ENCODE peak calls at places on chromosomes 11 and 22, in five cellular contexts. One of them, this sample, is unnamed.

GRCh38 chr22:22086501-22087158 is 104.0 kb upstream of the TOP3B start:
- DNase-seq in HepG2: no peak
- DNase-seq in SK-N-SH: no peak
- DNase-seq in GM12878: no peak
- DNase-seq in K562: no peak
- DNase-seq in this sample: peak; percentile 54

GRCh38 chr11:15114501-15115475 is at the start of gene INSC:
- DNase-seq in HepG2: no peak
- DNase-seq in SK-N-SH: peak; percentile 85
- DNase-seq in GM12878: no peak
- DNase-seq in K562: no peak
- DNase-seq in this sample: peak; percentile 8

GRCh38 chr11:130066338-130066737 is 3.4 kb upstream of the APLP2 start:
- DNase-seq in HepG2: no peak
- DNase-seq in SK-N-SH: no peak
- DNase-seq in GM12878: no peak
- DNase-seq in K562: no peak
- DNase-seq in this sample: no peak

GRCh38 chr11:119369035-119369925 is 12.2 kb downstream of the USP2 start:
- DNase-seq in HepG2: peak; percentile 50
- DNase-seq in SK-N-SH: peak; percentile 77
- DNase-seq in GM12878: no peak
- DNase-seq in K562: no peak
- DNase-seq in this sample: no peak

GRCh38 chr11:78037056-78037455 is 14.0 kb upstream of the KCTD14 start:
- DNase-seq in HepG2: peak; percentile 58
- DNase-seq in SK-N-SH: no peak
- DNase-seq in GM12878: no peak
- DNase-seq in K562: no peak
- DNase-seq in this sample: no peak

GRCh38 chr11:315051-315481 is 1.2 kb downstream of the IFITM1 start:
- DNase-seq in HepG2: peak; percentile 25
- DNase-seq in SK-N-SH: no peak
- DNase-seq in GM12878: no peak
- DNase-seq in K562: no peak
- DNase-seq in this sample: no peak

GRCh38 chr22:21755855-21756284 is 20.3 kb upstream of the YPEL1 start:
- DNase-seq in HepG2: peak; percentile 18
- DNase-seq in SK-N-SH: no peak
- DNase-seq in GM12878: peak; percentile 57
- DNase-seq in K562: peak; percentile 97
- DNase-seq in this sample: peak; percentile 90

GRCh38 chr22:36977947-36978660 is 41.1 kb downstream of the TST start:
- DNase-seq in HepG2: peak; percentile 72
- DNase-seq in SK-N-SH: peak; percentile 96
- DNase-seq in GM12878: peak; percentile 57
- DNase-seq in K562: peak; percentile 88
- DNase-seq in this sample: peak; percentile 76

GRCh38 chr22:48103126-48103875 is 1340.9 kb downstream of the TBC1D22A start:
- DNase-seq in HepG2: no peak
- DNase-seq in SK-N-SH: no peak
- DNase-seq in GM12878: no peak
- DNase-seq in K562: no peak
- DNase-seq in this sample: no peak

GRCh38 chr11:35033011-35033410 is 106.0 kb upstream of the CD44 start:
- DNase-seq in HepG2: no peak
- DNase-seq in SK-N-SH: no peak
- DNase-seq in GM12878: no peak
- DNase-seq in K562: no peak
- DNase-seq in this sample: no peak

GRCh38 chr11:106159846-106160245 is 82.4 kb downstream of the AASDHPPT start:
- DNase-seq in HepG2: no peak
- DNase-seq in SK-N-SH: no peak
- DNase-seq in GM12878: no peak
- DNase-seq in K562: no peak
- DNase-seq in this sample: no peak

GRCh38 chr11:63553759-63554158 is 9.4 kb downstream of the PLAAT2 start:
- DNase-seq in HepG2: no peak
- DNase-seq in SK-N-SH: no peak
- DNase-seq in GM12878: no peak
- DNase-seq in K562: no peak
- DNase-seq in this sample: no peak

GRCh38 chr22:29480512-29481264 is 670 bp downstream of the NEFH start:
- DNase-seq in HepG2: no peak
- DNase-seq in SK-N-SH: peak; percentile 96
- DNase-seq in GM12878: peak; percentile 11
- DNase-seq in K562: peak; percentile 85
- DNase-seq in this sample: peak; percentile 56

GRCh38 chr11:102323542-102324261 is 6.4 kb downstream of the BIRC3 start:
- DNase-seq in HepG2: no peak
- DNase-seq in SK-N-SH: no peak
- DNase-seq in GM12878: no peak
- DNase-seq in K562: no peak
- DNase-seq in this sample: peak; percentile 84

GRCh38 chr11:65503923-65504670 is 5.3 kb downstream of the MALAT1 start:
- DNase-seq in HepG2: no peak
- DNase-seq in SK-N-SH: no peak
- DNase-seq in GM12878: no peak
- DNase-seq in K562: no peak
- DNase-seq in this sample: peak; percentile 59

GRCh38 chr22:44309647-44310046 is 3.1 kb downstream of the SHISAL1 start:
- DNase-seq in HepG2: no peak
- DNase-seq in SK-N-SH: no peak
- DNase-seq in GM12878: no peak
- DNase-seq in K562: no peak
- DNase-seq in this sample: no peak

GRCh38 chr11:65645710-65646109 is 7.8 kb downstream of the SIPA1 start:
- DNase-seq in HepG2: no peak
- DNase-seq in SK-N-SH: no peak
- DNase-seq in GM12878: no peak
- DNase-seq in K562: no peak
- DNase-seq in this sample: peak; percentile 55

GRCh38 chr11:27545946-27546345 is 39.4 kb upstream of the LIN7C start:
- DNase-seq in HepG2: no peak
- DNase-seq in SK-N-SH: no peak
- DNase-seq in GM12878: no peak
- DNase-seq in K562: no peak
- DNase-seq in this sample: no peak

GRCh38 chr11:95143106-95143681 is 53.5 kb downstream of the ENDOD1 start:
- DNase-seq in HepG2: no peak
- DNase-seq in SK-N-SH: no peak
- DNase-seq in GM12878: no peak
- DNase-seq in K562: no peak
- DNase-seq in this sample: peak; percentile 70

GRCh38 chr11:128511712-128512111 is 75.6 kb downstream of the ETS1 start:
- DNase-seq in HepG2: no peak
- DNase-seq in SK-N-SH: no peak
- DNase-seq in GM12878: no peak
- DNase-seq in K562: no peak
- DNase-seq in this sample: no peak

GRCh38 chr11:45872513-45873356 is 12.7 kb upstream of the MAPK8IP1 start:
- DNase-seq in HepG2: peak; percentile 29
- DNase-seq in SK-N-SH: peak; percentile 88
- DNase-seq in GM12878: no peak
- DNase-seq in K562: peak; percentile 76
- DNase-seq in this sample: peak; percentile 95

GRCh38 chr11:115238802-115239201 is 265.4 kb downstream of the CADM1 start:
- DNase-seq in HepG2: no peak
- DNase-seq in SK-N-SH: no peak
- DNase-seq in GM12878: no peak
- DNase-seq in K562: no peak
- DNase-seq in this sample: no peak

GRCh38 chr11:70744396-70745185 is 346.3 kb downstream of the CTTN start:
- DNase-seq in HepG2: no peak
- DNase-seq in SK-N-SH: no peak
- DNase-seq in GM12878: no peak
- DNase-seq in K562: no peak
- DNase-seq in this sample: no peak

GRCh38 chr11:14119357-14119756 is 156.8 kb downstream of the SPON1 start:
- DNase-seq in HepG2: no peak
- DNase-seq in SK-N-SH: no peak
- DNase-seq in GM12878: no peak
- DNase-seq in K562: no peak
- DNase-seq in this sample: no peak

DNA sequence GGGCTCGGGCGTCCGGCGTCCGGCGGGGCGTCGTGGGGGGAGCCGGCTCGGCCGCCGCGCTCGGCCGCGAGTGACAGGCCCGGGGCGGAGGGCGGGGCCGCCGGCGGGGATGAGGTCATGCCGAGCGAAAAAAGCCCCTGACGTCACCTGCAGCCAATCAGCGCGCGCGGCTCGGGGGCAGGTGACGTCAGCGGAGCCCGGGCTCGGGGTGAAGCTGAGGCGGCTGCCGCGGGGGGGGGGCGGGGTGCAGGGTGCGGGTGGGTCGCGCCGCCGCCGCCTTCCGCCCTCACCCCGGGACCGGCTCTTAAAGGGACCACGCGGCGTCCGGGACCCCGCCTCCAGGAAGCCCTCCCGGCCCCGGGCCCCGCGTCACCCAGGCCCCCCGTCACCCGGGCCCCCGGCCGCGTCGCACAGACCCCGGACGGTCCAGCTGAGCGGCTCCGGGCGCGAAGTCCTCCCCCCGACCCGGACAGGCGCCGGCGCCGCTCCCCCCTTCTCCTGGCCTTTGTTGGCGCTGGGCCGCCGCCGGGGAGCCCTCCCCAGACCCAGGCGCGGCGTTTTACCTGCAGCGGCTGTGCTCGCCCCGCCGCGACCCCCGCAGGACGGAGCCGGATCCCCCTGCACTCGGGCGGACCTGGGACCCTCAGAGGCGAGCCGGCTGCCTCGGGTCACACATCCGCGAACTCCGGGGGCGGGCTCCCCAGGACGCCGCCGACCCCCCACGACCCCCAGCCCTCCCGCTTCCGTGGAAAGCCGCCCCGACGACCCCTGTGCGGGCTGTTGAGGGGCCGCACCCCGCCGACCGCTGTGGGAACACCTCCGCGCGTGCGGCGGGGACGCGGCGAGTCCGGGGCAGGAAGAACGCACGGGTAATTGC is at the start of gene DUSP8:
- DNase-seq in HepG2: peak; percentile 46
- DNase-seq in SK-N-SH: peak; percentile 98
- DNase-seq in GM12878: no peak
- DNase-seq in K562: peak; percentile 98
- DNase-seq in this sample: peak; percentile 84
- TF ChIP-seq MXI1 in HepG2: no peak
- TF ChIP-seq MXI1 in SK-N-SH: no peak
- TF ChIP-seq MXI1 in GM12878: no peak
- TF ChIP-seq MXI1 in K562: no peak
- TF ChIP-seq MXI1 in this sample: no peak

GRCh38 chr22:18067121-18067520 is 10.7 kb upstream of the PEX26 start:
- DNase-seq in HepG2: no peak
- DNase-seq in SK-N-SH: no peak
- DNase-seq in GM12878: no peak
- DNase-seq in K562: no peak
- DNase-seq in this sample: no peak

GRCh38 chr22:18067548-18068341 is 10.0 kb upstream of the PEX26 start:
- DNase-seq in HepG2: no peak
- DNase-seq in SK-N-SH: no peak
- DNase-seq in GM12878: no peak
- DNase-seq in K562: no peak
- DNase-seq in this sample: no peak

GRCh38 chr22:18064636-18065035 is 13.2 kb upstream of the PEX26 start:
- DNase-seq in HepG2: no peak
- DNase-seq in SK-N-SH: no peak
- DNase-seq in GM12878: no peak
- DNase-seq in K562: no peak
- DNase-seq in this sample: no peak

GRCh38 chr22:18065256-18065655 is 12.5 kb upstream of the PEX26 start:
- DNase-seq in HepG2: no peak
- DNase-seq in SK-N-SH: no peak
- DNase-seq in GM12878: no peak
- DNase-seq in K562: no peak
- DNase-seq in this sample: no peak

GRCh38 chr22:18066181-18066859 is 11.5 kb upstream of the PEX26 start:
- DNase-seq in HepG2: no peak
- DNase-seq in SK-N-SH: no peak
- DNase-seq in GM12878: no peak
- DNase-seq in K562: no peak
- DNase-seq in this sample: no peak
- TF ChIP-seq MXI1 in HepG2: no peak
- TF ChIP-seq MXI1 in SK-N-SH: no peak
- TF ChIP-seq MXI1 in GM12878: no peak
- TF ChIP-seq MXI1 in K562: no peak
- TF ChIP-seq MXI1 in this sample: no peak

DNA sequence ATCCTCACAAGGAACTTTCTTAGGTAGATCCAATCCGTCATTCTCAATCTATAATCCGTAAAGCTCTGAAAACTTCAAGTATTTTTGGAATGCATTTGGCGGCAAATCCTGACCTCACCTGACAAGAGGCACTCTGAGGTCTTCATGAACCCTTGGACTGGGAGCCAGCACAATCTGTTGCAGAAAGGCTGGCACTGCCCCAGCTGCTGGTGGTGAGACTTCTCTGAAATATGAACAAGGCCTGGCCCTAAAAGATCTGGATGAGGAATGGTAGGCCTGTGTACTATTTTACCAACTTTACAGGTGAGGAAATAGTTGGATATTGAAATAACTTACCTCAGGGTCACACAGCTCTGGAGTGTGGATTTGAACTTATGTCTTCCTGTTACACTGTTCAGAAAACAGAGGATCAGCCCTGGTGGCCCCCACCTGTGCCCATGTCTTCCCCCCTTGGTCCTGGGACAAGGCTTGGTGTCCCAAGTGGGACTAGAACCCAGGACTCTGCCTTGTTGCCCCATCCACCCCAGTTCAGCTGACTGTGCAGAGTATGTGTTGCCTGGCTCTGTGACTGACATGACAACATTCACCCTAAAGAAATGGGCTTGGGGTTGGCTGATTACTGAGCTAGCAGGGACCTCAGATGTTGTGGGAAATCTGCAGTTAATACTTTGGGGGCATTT is 471.4 kb downstream of the MN1 start:
- DNase-seq in HepG2: no peak
- DNase-seq in SK-N-SH: no peak
- DNase-seq in GM12878: no peak
- DNase-seq in K562: no peak
- DNase-seq in this sample: no peak
- TF ChIP-seq MXI1 in HepG2: no peak
- TF ChIP-seq MXI1 in SK-N-SH: no peak
- TF ChIP-seq MXI1 in GM12878: no peak
- TF ChIP-seq MXI1 in K562: no peak
- TF ChIP-seq MXI1 in this sample: no peak

GRCh38 chr11:67389477-67389876 is 2.3 kb upstream of the RAD9A start:
- DNase-seq in HepG2: peak; percentile 64
- DNase-seq in SK-N-SH: peak; percentile 75
- DNase-seq in GM12878: no peak
- DNase-seq in K562: peak; percentile 70
- DNase-seq in this sample: no peak
- TF ChIP-seq MXI1 in HepG2: no peak
- TF ChIP-seq MXI1 in SK-N-SH: no peak
- TF ChIP-seq MXI1 in GM12878: no peak
- TF ChIP-seq MXI1 in K562: no peak
- TF ChIP-seq MXI1 in this sample: no peak

DNA sequence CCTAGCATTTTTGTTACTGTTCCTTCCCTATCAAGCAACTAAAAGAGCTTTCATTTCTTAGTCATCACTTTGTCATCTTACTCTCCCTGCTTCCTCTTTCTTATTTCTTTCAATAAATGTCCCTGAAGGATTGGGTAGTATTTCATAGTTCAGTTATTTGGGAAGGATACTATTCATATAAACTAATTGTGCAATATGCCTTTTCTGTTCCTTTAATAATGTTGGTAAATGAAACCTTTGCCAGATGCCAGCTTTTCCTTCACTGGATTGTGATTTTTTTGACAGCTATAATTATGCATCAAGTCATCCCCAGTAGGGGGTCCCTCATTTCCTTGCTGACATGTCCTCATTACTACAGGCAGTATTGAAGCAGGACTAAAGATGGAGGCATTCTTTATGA is 101.7 kb downstream of the ATM start:
- DNase-seq in HepG2: no peak
- DNase-seq in SK-N-SH: no peak
- DNase-seq in GM12878: no peak
- DNase-seq in K562: no peak
- DNase-seq in this sample: peak; percentile 57
- TF ChIP-seq MXI1 in HepG2: no peak
- TF ChIP-seq MXI1 in SK-N-SH: no peak
- TF ChIP-seq MXI1 in GM12878: no peak
- TF ChIP-seq MXI1 in K562: no peak
- TF ChIP-seq MXI1 in this sample: no peak